ENCODE peak calls at places on chromosomes 16 and 17, in six cellular contexts. B is SW 1271, H is A549, V is T-helper 17 cell, E is tibial artery, Q is IMR-90. R is an unnamed sample.

GRCh38 chr17:73645050-73645871 is 1.0 kb upstream of the SDK2 start:
- DNase-seq in H (peak), E (no peak), B (no peak), V (no peak), Q (no peak), R (no peak)

GRCh38 chr16:48498761-48499600 is 111.0 kb downstream of the N4BP1 start:
- DNase-seq in B (no peak), Q (peak), E (peak), V (no peak), H (no peak), R (no peak)

GRCh38 chr17:19341641-19342610 is 20.6 kb downstream of the B9D1 start:
- DNase-seq in H (no peak), V (no peak), Q (peak), B (no peak), E (no peak), R (no peak)

GRCh38 chr16:49349446-49350168 is 24.0 kb upstream of the C16orf78 start:
- DNase-seq in E (no peak), V (no peak), B (no peak), Q (no peak), H (no peak), R (no peak)

GRCh38 chr17:79612468-79613194 is 1.8 kb upstream of the RBFOX3 start:
- DNase-seq in V (no peak), H (peak), E (no peak), Q (peak), B (no peak), R (no peak)

GRCh38 chr17:7001562-7001961 is 5.7 kb downstream of the ALOX12 start:
- DNase-seq in H (no peak), V (peak), E (no peak), Q (no peak), B (no peak), R (no peak)

GRCh38 chr17:53818894-53819293 is 3.8 kb upstream of the KIF2B start:
- DNase-seq in V (no peak), E (no peak), B (no peak), H (no peak), Q (no peak), R (no peak)

GRCh38 chr17:40557531-40558299 is 7.6 kb downstream of the CCR7 start:
- DNase-seq in Q (no peak), B (no peak), H (no peak), E (no peak), V (no peak), R (no peak)